ENCODE peak calls at places on chromosome X, in nine cellular contexts. W is tibial nerve, G is sigmoid colon, B is stomach, N is transverse colon, S is A549, C is ovary, Y is HepG2, M is K562. K is an unnamed sample. For H3K9me3 and H3K4me1, the result is how much of the 10 kb centered on the place peaks cover.

GRCh38 chrX:47664737-47665136 is 5.8 kb upstream of the UXT start:
- DNase-seq in C (no peak), N (no peak), B (no peak), S (no peak), W (no peak), M (peak), Y (peak), G (no peak), K (no peak)

GRCh38 chrX:120426599-120426998 is 42.5 kb downstream of the LAMP2 start:
- DNase-seq in C (no peak), N (no peak), B (no peak), Y (no peak), G (no peak), W (no peak), M (no peak), S (no peak), K (no peak)

GRCh38 chrX:119189586-119189985 is 46.5 kb upstream of the PGRMC1 start:
- DNase-seq in B (no peak), W (peak), C (peak), Y (no peak), S (no peak), N (no peak), M (no peak), G (peak), K (no peak)

GRCh38 chrX:13258052-13258444 is 61.8 kb downstream of the ATXN3L start:
- DNase-seq in B (no peak), C (no peak), W (no peak), S (no peak), G (no peak), N (no peak), Y (no peak), M (no peak), K (no peak)

GRCh38 chrX:110588164-110588563 is 207.5 kb downstream of the CHRDL1 start:
- DNase-seq in Y (peak), B (no peak), S (no peak), C (no peak), G (no peak), M (no peak), N (no peak), W (no peak), K (no peak)

GRCh38 chrX:49172280-49172780 is 632 bp downstream of the PLP2 start:
- DNase-seq in C (peak), M (peak), Y (no peak), S (no peak), G (peak), W (peak), N (peak), B (peak), K (peak)

GRCh38 chrX:106932492-106932923 is 12.3 kb downstream of the CLDN2 start:
- DNase-seq in Y (peak), W (no peak), M (no peak), S (peak), C (no peak), B (no peak), N (no peak), G (no peak), K (no peak)

GRCh38 chrX:137212078-137212632 is 178.4 kb upstream of the GPR101 start:
- DNase-seq in G (no peak), Y (no peak), S (no peak), M (no peak), W (no peak), N (no peak), B (no peak), C (no peak), K (no peak)

GRCh38 chrX:104987063-104987462 is 233.4 kb downstream of the TEX13A start:
- DNase-seq in M (no peak), S (no peak), W (no peak), N (no peak), B (no peak), Y (no peak), G (no peak), C (no peak), K (no peak)

GRCh38 chrX:78923198-78924015 is 21.8 kb upstream of the P2RY10 start:
- DNase-seq in S (no peak), M (no peak), B (no peak), N (no peak), Y (no peak), G (no peak), W (no peak), C (no peak), K (no peak)

GRCh38 chrX:12139934-12140611 is 1.8 kb downstream of the FRMPD4 start:
- DNase-seq in G (no peak), B (no peak), Y (no peak), S (no peak), M (no peak), W (no peak), N (no peak), C (no peak), K (no peak)

GRCh38 chrX:42485621-42486020 is 292.3 kb downstream of the PPP1R2C start:
- DNase-seq in G (no peak), N (no peak), C (no peak), Y (no peak), S (no peak), M (no peak), B (no peak), W (no peak), K (no peak)

GRCh38 chrX:698246-698645 is 67.7 kb downstream of the SHOX start:
- DNase-seq in Y (no peak), S (no peak), B (no peak), G (peak), C (no peak), M (no peak), N (no peak), W (no peak), K (no peak)

GRCh38 chrX:53253293-53254020 is 27.9 kb downstream of the IQSEC2 start:
- DNase-seq in S (no peak), B (no peak), C (no peak), W (no peak), N (no peak), G (no peak), M (no peak), Y (no peak), K (no peak)

GRCh38 chrX:2924151-2924550 is 5.0 kb downstream of the ARSD start:
- DNase-seq in S (no peak), C (no peak), N (no peak), Y (no peak), G (no peak), B (no peak), W (no peak), M (no peak), K (no peak)

GRCh38 chrX:74280759-74281158 is 23.2 kb upstream of the ZCCHC13 start:
- DNase-seq in Y (no peak), C (no peak), S (no peak), G (no peak), M (no peak), N (no peak), B (no peak), W (no peak), K (no peak)

GRCh38 chrX:15761564-15762191 is 23.6 kb downstream of the CA5B start:
- DNase-seq in M (peak), N (no peak), B (no peak), G (no peak), W (peak), S (peak), C (no peak), Y (no peak), K (no peak)

GRCh38 chrX:21745756-21746155 is 12.2 kb downstream of the SMPX start:
- DNase-seq in B (peak), G (no peak), C (peak), N (peak), Y (no peak), W (peak), M (peak), S (peak), K (no peak)

GRCh38 chrX:100296183-100296753 is 113.8 kb downstream of the PCDH19 start:
- DNase-seq in W (no peak), B (no peak), M (no peak), C (no peak), G (no peak), N (no peak), S (no peak), Y (no peak), K (no peak)

GRCh38 chrX:69618803-69619202 is 2.9 kb downstream of the EDA start:
- DNase-seq in C (peak), N (peak), W (no peak), G (no peak), M (no peak), S (no peak), B (no peak), Y (peak), K (no peak)
- H3K9me3 ChIP-seq in C (under half), N (under half), W (under half), G (under half), M (under half), S (under half), B (under half), Y (under half), K (under half)

DNA sequence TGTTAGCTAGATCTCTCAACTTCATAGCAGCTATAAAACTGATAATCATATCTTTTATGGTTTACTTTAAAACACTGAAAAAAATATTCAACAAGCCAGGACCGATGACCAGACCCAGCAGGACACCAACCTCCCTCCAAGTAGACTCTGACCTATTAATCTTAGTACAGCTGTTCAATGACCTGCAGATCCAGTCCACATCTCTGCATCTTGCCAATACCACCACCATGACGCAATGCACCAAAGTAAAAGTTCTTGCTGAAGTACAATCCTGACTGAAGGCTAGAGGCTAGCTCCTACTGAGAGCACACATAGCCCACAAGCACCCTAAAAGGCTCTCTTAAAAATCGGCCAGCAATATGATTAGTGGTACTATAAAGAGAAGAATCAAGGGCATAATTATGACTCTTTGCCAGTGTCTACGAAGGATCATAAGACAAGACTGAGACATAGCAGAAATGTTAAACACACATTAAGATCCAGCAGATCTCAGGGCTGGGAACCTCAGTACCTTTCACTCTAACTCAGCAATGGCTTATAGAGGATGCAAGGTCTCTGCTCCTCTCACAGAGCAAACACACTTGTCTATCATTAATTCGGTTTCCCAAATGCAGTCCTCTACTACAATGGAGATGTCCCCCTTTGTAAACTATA is 7.6 kb downstream of the MED14 start:
- DNase-seq in N (no peak), G (no peak), M (no peak), S (no peak), Y (no peak), C (no peak), B (no peak), W (no peak), K (no peak)
- TF ChIP-seq EP300 in N (no peak), G (no peak), M (no peak), S (no peak), Y (no peak), C (no peak), B (no peak), W (no peak), K (no peak)

GRCh38 chrX:19760345-19760744 is 127.1 kb downstream of the SH3KBP1 start:
- DNase-seq in C (no peak), W (no peak), G (no peak), N (no peak), S (no peak), M (no peak), B (no peak), Y (no peak), K (no peak)

GRCh38 chrX:19769467-19769866 is 117.9 kb downstream of the SH3KBP1 start:
- DNase-seq in W (no peak), B (no peak), S (no peak), N (no peak), Y (no peak), G (no peak), M (no peak), C (no peak), K (no peak)

GRCh38 chrX:19760841-19761512 is 126.4 kb downstream of the SH3KBP1 start:
- DNase-seq in S (no peak), C (no peak), N (no peak), B (no peak), Y (no peak), G (no peak), M (no peak), W (no peak), K (no peak)

GRCh38 chrX:19761554-19762295 is 125.7 kb downstream of the SH3KBP1 start:
- DNase-seq in N (no peak), C (no peak), W (no peak), G (no peak), S (no peak), B (no peak), M (no peak), Y (no peak), K (no peak)

DNA sequence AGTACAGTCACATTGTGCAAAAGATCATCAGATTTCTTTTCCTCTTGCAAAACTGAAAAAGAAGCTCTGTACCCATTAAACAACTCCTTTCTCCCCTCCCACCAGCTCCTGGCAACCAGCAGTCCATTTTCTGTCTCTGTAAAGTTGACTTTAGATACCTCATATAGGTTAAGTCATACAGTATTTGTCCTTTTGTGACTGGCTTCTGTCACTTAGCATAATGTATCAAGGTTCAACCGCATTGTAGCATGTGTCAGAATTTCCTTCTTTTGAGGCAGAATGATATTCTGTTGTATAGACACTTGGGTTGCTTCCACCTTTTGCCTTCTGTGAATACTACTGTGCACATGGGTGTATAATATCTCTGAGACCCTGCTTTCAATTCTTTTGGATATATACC is 121.8 kb downstream of the SH3KBP1 start:
- DNase-seq in N (no peak), C (no peak), M (no peak), W (no peak), B (no peak), Y (peak), G (no peak), S (no peak), K (no peak)
- H3K4me1 ChIP-seq in N (under half), C (under half), M (under half), W (under half), B (under half), Y (under half), G (under half), S (under half), K (under half)

GRCh38 chrX:39904816-39905474 is 192.8 kb downstream of the BCOR start:
- DNase-seq in Y (no peak), N (no peak), B (no peak), G (no peak), M (no peak), W (no peak), C (no peak), S (no peak), K (no peak)

GRCh38 chrX:39905946-39906345 is 191.8 kb downstream of the BCOR start:
- DNase-seq in G (no peak), B (no peak), M (no peak), N (no peak), W (no peak), S (no peak), C (no peak), Y (no peak), K (no peak)

GRCh38 chrX:39903343-39903742 is 194.4 kb downstream of the BCOR start:
- DNase-seq in S (no peak), G (no peak), Y (no peak), M (no peak), C (no peak), W (no peak), N (no peak), B (no peak), K (no peak)

GRCh38 chrX:39905475-39905889 is 192.3 kb downstream of the BCOR start:
- DNase-seq in Y (no peak), M (peak), G (peak), B (no peak), S (no peak), N (peak), W (no peak), C (no peak), K (no peak)

DNA sequence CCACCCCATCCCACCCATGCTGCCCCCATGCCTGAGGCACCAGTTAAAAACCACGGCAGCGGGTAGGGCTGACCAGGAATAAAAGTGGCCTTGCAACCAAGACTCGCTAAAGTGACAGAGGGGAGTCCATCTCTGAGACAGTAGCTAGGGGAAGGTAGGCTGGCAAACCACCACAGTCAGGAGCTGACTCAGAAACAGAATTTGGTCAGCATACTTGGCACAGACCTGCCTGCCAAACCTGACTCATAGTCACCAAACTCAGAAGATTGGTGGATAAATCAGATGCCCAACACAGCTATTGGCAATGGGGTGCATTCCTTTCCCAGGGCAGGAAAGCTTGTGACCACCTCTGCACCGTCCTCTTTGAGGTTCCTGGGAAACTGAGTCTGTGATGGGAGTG is 193.8 kb downstream of the BCOR start:
- DNase-seq in B (no peak), G (no peak), Y (no peak), N (no peak), S (peak), M (no peak), W (no peak), C (no peak), K (no peak)
- H3K9me3 ChIP-seq in B (under half), G (under half), Y (under half), N (under half), S (under half), M (under half), W (under half), C (under half), K (under half)

GRCh38 chrX:14290335-14290734 is 239.0 kb upstream of the GLRA2 start:
- DNase-seq in M (no peak), S (no peak), Y (no peak), N (no peak), W (no peak), G (no peak), B (no peak), C (no peak), K (no peak)

GRCh38 chrX:14291626-14292025 is 237.7 kb upstream of the GLRA2 start:
- DNase-seq in M (no peak), Y (no peak), N (no peak), C (no peak), W (no peak), G (no peak), S (no peak), B (no peak), K (no peak)
- TF ChIP-seq EP300 in M (no peak), Y (no peak), N (no peak), C (no peak), W (no peak), G (no peak), S (no peak), B (no peak), K (no peak)

K was measured in upper lobe of left lung.